ENCODE peak calls at places on chromosomes 7 and 10, in seven cellular contexts. T is heart right ventricle; X is neural progenitor cell; J is body of pancreas; R is PC-9; P is naive thymus-derived CD4-positive, alpha-beta T cell; L is spleen. U is an unnamed sample.

GRCh38 chr7:151687523-151688235 is 168.0 kb upstream of the RHEB start:
- DNase-seq in T (peak; percentile 47), X (peak; percentile 54), J (peak; percentile 73), R (peak; percentile 99), P (no peak), L (no peak), U (peak; percentile 70)

GRCh38 chr7:70093496-70093895 is 495.2 kb downstream of the AUTS2 start:
- DNase-seq in T (no peak), X (no peak), J (peak; percentile 19), R (no peak), P (no peak), L (no peak), U (no peak)

GRCh38 chr7:137402535-137403258 is 59.2 kb upstream of the PTN start:
- DNase-seq in T (no peak), X (peak; percentile 77), J (no peak), R (no peak), P (no peak), L (no peak), U (no peak)

GRCh38 chr10:70935631-70936030 is 47.3 kb upstream of the PCBD1 start:
- DNase-seq in T (no peak), X (no peak), J (no peak), R (no peak), P (no peak), L (no peak), U (no peak)

GRCh38 chr7:101538596-101539459 is 90.3 kb downstream of the MYL10 start:
- DNase-seq in T (peak; percentile 33), X (peak; percentile 66), J (peak; percentile 38), R (peak; percentile 71), P (peak; percentile 30), L (peak; percentile 88), U (peak; percentile 68)

GRCh38 chr7:39453743-39454355 is 112.4 kb upstream of the YAE1 start:
- DNase-seq in T (no peak), X (peak; percentile 79), J (peak; percentile 34), R (peak; percentile 33), P (peak; percentile 30), L (no peak), U (no peak)

GRCh38 chr10:35640951-35641429 is 1.1 kb downstream of the FZD8 start:
- DNase-seq in T (peak; percentile 42), X (peak; percentile 91), J (peak; percentile 76), R (peak; percentile 38), P (peak; percentile 37), L (peak; percentile 85), U (peak; percentile 84)

GRCh38 chr10:63396123-63396719 is 69.6 kb downstream of the JMJD1C start:
- DNase-seq in T (no peak), X (no peak), J (no peak), R (no peak), P (no peak), L (no peak), U (no peak)

GRCh38 chr10:31460242-31460641 is 141.2 kb downstream of the ZEB1 start:
- DNase-seq in T (no peak), X (no peak), J (no peak), R (no peak), P (no peak), L (no peak), U (no peak)

GRCh38 chr7:158328376-158329013 is 259.1 kb downstream of the PTPRN2 start:
- DNase-seq in T (no peak), X (no peak), J (no peak), R (no peak), P (no peak), L (peak; percentile 54), U (no peak)
- H3K27ac ChIP-seq in T (no peak overlapping the region), X (no peak overlapping the region), J (no peak overlapping the region), R (no peak overlapping the region), P (no peak overlapping the region), L (no peak overlapping the region), U (no peak overlapping the region)

GRCh38 chr7:157272351-157273207 is 64.2 kb upstream of the DNAJB6 start:
- DNase-seq in T (no peak), X (no peak), J (no peak), R (no peak), P (no peak), L (peak; percentile 73), U (no peak)
- H3K27ac ChIP-seq in T (no peak overlapping the region), X (no peak overlapping the region), J (peak overlapping the region; percentile 85), R (no peak overlapping the region), P (no peak overlapping the region), L (no peak overlapping the region), U (peak overlapping the region; percentile 54)

GRCh38 chr7:15440482-15440881 is 121.3 kb downstream of the AGMO start:
- DNase-seq in T (no peak), X (no peak), J (no peak), R (no peak), P (no peak), L (no peak), U (no peak)
- H3K27ac ChIP-seq in T (no peak overlapping the region), X (no peak overlapping the region), J (no peak overlapping the region), R (no peak overlapping the region), P (no peak overlapping the region), L (no peak overlapping the region), U (no peak overlapping the region)

GRCh38 chr7:116196947-116197346 is 13.4 kb upstream of the TES start:
- DNase-seq in T (no peak), X (no peak), J (no peak), R (no peak), P (no peak), L (no peak), U (no peak)
- H3K27ac ChIP-seq in T (no peak overlapping the region), X (no peak overlapping the region), J (no peak overlapping the region), R (no peak overlapping the region), P (no peak overlapping the region), L (no peak overlapping the region), U (no peak overlapping the region)

DNA sequence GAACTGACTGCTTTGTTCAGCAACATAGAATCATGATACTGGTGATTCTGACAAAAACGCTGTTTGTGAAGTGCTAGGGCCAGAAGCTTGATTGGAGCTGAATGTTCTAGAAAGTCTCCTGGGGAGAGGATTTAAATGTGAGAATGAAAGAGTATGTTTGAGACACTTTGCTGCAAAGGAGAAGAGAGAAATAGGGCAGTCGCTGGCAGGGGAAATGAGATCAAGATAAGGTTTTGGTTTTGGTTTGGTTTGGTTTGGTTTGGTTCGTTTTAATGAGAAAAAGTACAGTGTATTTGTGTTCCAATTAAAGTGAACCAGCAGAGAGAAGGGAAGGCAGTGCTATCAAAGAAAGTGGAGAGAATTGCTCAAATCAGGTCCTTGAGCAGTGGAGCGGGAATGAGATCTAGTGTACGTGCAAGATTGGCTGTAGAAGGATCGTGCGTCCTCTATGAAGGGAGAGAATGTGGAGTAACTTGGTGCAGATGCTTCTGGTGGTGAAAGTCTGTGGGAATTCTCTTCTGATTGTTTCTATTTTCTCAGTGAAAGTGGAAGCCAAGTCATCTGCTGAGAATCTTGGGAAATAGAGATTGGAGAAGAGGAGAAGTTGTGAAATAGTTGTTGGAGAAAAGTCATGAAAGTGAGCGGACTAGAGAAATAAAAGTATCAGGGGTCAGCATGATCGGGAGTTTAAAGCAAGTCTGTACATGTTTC is 270.5 kb downstream of the CCDC3 start:
- DNase-seq in T (no peak), X (no peak), J (no peak), R (no peak), P (no peak), L (no peak), U (no peak)
- H3K27ac ChIP-seq in T (peak overlapping the region; percentile 74), X (no peak overlapping the region), J (no peak overlapping the region), R (no peak overlapping the region), P (no peak overlapping the region), L (peak overlapping the region; percentile 37), U (no peak overlapping the region)

GRCh38 chr7:131197920-131198610 is 129.6 kb upstream of the MKLN1 start:
- DNase-seq in T (no peak), X (no peak), J (no peak), R (no peak), P (no peak), L (no peak), U (no peak)
- H3K27ac ChIP-seq in T (no peak overlapping the region), X (no peak overlapping the region), J (no peak overlapping the region), R (peak overlapping the region; percentile 26), P (no peak overlapping the region), L (no peak overlapping the region), U (no peak overlapping the region)

GRCh38 chr10:114708717-114709352 is 50.8 kb upstream of the ABLIM1 start:
- DNase-seq in T (no peak), X (no peak), J (no peak), R (peak; percentile 34), P (no peak), L (no peak), U (no peak)
- H3K27ac ChIP-seq in T (peak overlapping the region; percentile 54), X (no peak overlapping the region), J (no peak overlapping the region), R (peak overlapping the region; percentile 9), P (no peak overlapping the region), L (no peak overlapping the region), U (no peak overlapping the region)

GRCh38 chr10:67663449-67664087 is 32.4 kb downstream of the CTNNA3 start:
- DNase-seq in T (no peak), X (no peak), J (no peak), R (no peak), P (no peak), L (no peak), U (peak; percentile 42)

GRCh38 chr10:67666416-67667043 is 29.5 kb downstream of the CTNNA3 start:
- DNase-seq in T (no peak), X (no peak), J (no peak), R (no peak), P (peak; percentile 14), L (no peak), U (no peak)

GRCh38 chr10:67664936-67665335 is 31.1 kb downstream of the CTNNA3 start:
- DNase-seq in T (no peak), X (no peak), J (no peak), R (no peak), P (no peak), L (no peak), U (no peak)

GRCh38 chr10:67668448-67668847 is 27.5 kb downstream of the CTNNA3 start:
- DNase-seq in T (no peak), X (no peak), J (no peak), R (no peak), P (no peak), L (no peak), U (no peak)

DNA sequence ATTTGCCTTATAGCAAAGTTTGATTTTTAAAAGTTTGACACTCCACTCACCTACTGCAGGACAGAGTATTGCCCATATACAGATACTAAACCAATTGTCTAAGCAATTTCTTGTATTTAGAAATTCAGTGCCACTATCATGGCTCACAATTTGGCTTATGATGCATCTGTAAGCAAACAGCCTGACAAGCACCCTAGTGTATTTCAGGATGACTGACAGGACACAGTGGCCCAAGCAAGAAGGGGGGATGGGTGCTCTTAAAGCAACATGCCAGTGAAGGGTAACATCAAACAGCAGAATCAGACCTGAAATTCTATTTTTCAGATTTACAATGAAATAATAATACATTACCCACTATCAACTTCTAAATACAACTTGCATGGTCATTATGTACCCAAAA is 30.5 kb downstream of the CTNNA3 start:
- DNase-seq in T (peak; percentile 43), X (no peak), J (no peak), R (no peak), P (no peak), L (no peak), U (peak; percentile 66)
- H3K27ac ChIP-seq in T (peak overlapping the region; percentile 52), X (no peak overlapping the region), J (no peak overlapping the region), R (no peak overlapping the region), P (no peak overlapping the region), L (no peak overlapping the region), U (peak overlapping the region; percentile 91)

GRCh38 chr10:99975106-99975829 is 34.5 kb downstream of the DNMBP start:
- DNase-seq in T (no peak), X (no peak), J (no peak), R (no peak), P (no peak), L (no peak), U (no peak)
- H3K27ac ChIP-seq in T (peak overlapping the region; percentile 71), X (no peak overlapping the region), J (no peak overlapping the region), R (peak overlapping the region; percentile 89), P (no peak overlapping the region), L (peak overlapping the region; percentile 61), U (peak overlapping the region; percentile 56)